ENCODE peak calls at places on chromosomes 6 and 20, in six cellular contexts. R is stomach, D is breast epithelium, K is colonic mucosa, X is transverse colon, C is fibroblast of mammary gland. Q is an unnamed sample.

GRCh38 chr6:26187981-26188635 is 100.9 kb downstream of the HFE start:
- DNase-seq in R (no peak), D (no peak), K (peak), X (peak), C (no peak), Q (no peak)

GRCh38 chr20:40849456-40849855 is 160.4 kb upstream of the MAFB start:
- DNase-seq in R (no peak), D (no peak), K (no peak), X (no peak), C (no peak), Q (no peak)

GRCh38 chr6:88749849-88750248 is 213.6 kb downstream of the RNGTT start:
- DNase-seq in R (no peak), D (no peak), K (no peak), X (no peak), C (peak), Q (no peak)

GRCh38 chr6:130693944-130694343 is 133.3 kb upstream of the SMLR1 start:
- DNase-seq in R (no peak), D (no peak), K (no peak), X (no peak), C (no peak), Q (no peak)

GRCh38 chr20:63536241-63536977 is 767 bp downstream of the PTK6 start:
- DNase-seq in R (peak), D (peak), K (peak), X (peak), C (peak), Q (no peak)

GRCh38 chr6:51025082-51025777 is 206.6 kb downstream of the TFAP2B start:
- DNase-seq in R (no peak), D (no peak), K (no peak), X (no peak), C (peak), Q (no peak)

GRCh38 chr6:136726837-136727557 is 65.3 kb downstream of the MAP3K5 start:
- DNase-seq in R (no peak), D (no peak), K (no peak), X (no peak), C (no peak), Q (no peak)

GRCh38 chr6:136525586-136526195 is 24.5 kb downstream of the MAP7 start:
- DNase-seq in R (no peak), D (no peak), K (no peak), X (no peak), C (no peak), Q (no peak)

GRCh38 chr6:13089296-13089994 is 238.9 kb downstream of the TBC1D7 start:
- DNase-seq in R (no peak), D (no peak), K (no peak), X (no peak), C (peak), Q (no peak)

GRCh38 chr6:88494401-88495140 is 328.4 kb upstream of the CNR1 start:
- DNase-seq in R (no peak), D (no peak), K (no peak), X (no peak), C (no peak), Q (no peak)

GRCh38 chr6:118263929-118264486 is 284.1 kb upstream of the PLN start:
- DNase-seq in R (no peak), D (no peak), K (no peak), X (no peak), C (peak), Q (no peak)

GRCh38 chr6:89475106-89475505 is 42.2 kb downstream of the ANKRD6 start:
- DNase-seq in R (no peak), D (no peak), K (no peak), X (no peak), C (peak), Q (no peak)

GRCh38 chr6:161104966-161105365 is 113.4 kb downstream of the MAP3K4 start:
- DNase-seq in R (no peak), D (no peak), K (no peak), X (no peak), C (peak), Q (no peak)

GRCh38 chr20:53331151-53331973 is 262.3 kb downstream of the ZNF217 start:
- DNase-seq in R (no peak), D (no peak), K (no peak), X (no peak), C (peak), Q (no peak)

GRCh38 chr20:47370214-47370613 is 13.7 kb upstream of the ZMYND8 start:
- DNase-seq in R (no peak), D (no peak), K (no peak), X (no peak), C (no peak), Q (no peak)

GRCh38 chr6:54633601-54634000 is 213.0 kb upstream of the FAM83B start:
- DNase-seq in R (no peak), D (no peak), K (no peak), X (no peak), C (no peak), Q (no peak)

DNA sequence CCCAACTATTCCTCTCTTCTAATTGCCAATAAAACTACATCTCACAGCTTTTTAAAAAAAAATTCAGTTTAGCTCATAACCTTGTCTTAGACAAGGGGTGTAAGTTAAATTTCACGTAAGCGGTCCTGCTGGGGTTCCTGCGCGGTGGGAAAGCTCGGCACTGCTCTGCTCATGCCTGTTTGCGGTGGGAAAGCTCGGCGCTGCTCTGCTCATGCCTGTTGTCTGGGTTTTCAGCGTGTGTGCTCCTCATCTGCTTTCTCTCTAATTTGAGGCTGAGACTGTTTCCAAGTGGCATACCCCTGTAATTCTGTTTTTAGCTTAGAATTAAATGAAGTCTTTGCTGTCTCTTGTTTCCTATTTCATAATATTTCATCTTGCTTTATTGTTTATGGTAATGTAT is 18.6 kb downstream of the ARID1B start:
- DNase-seq in R (no peak), D (no peak), K (no peak), X (no peak), C (no peak), Q (no peak)
- H3K4me3 ChIP-seq in R (peak), D (peak), K (no peak), X (no peak), C (peak), Q (no peak)

GRCh38 chr20:36745234-36745926 is 510 bp downstream of the NDRG3 start:
- DNase-seq in R (peak), D (no peak), K (peak), X (peak), C (no peak), Q (no peak)

GRCh38 chr20:36742558-36742957 is 3.3 kb downstream of the NDRG3 start:
- DNase-seq in R (no peak), D (no peak), K (no peak), X (no peak), C (no peak), Q (no peak)

GRCh38 chr20:36745927-36746659 is at the start of gene NDRG3:
- DNase-seq in R (peak), D (peak), K (peak), X (peak), C (peak), Q (peak)

GRCh38 chr20:36744764-36745191 is 1.1 kb downstream of the NDRG3 start:
- DNase-seq in R (peak), D (no peak), K (no peak), X (no peak), C (peak), Q (no peak)

GRCh38 chr20:36744243-36744642 is 1.6 kb downstream of the NDRG3 start:
- DNase-seq in R (no peak), D (no peak), K (no peak), X (no peak), C (no peak), Q (no peak)
- H3K4me3 ChIP-seq in R (no peak), D (peak), K (no peak), X (no peak), C (no peak), Q (no peak)

DNA sequence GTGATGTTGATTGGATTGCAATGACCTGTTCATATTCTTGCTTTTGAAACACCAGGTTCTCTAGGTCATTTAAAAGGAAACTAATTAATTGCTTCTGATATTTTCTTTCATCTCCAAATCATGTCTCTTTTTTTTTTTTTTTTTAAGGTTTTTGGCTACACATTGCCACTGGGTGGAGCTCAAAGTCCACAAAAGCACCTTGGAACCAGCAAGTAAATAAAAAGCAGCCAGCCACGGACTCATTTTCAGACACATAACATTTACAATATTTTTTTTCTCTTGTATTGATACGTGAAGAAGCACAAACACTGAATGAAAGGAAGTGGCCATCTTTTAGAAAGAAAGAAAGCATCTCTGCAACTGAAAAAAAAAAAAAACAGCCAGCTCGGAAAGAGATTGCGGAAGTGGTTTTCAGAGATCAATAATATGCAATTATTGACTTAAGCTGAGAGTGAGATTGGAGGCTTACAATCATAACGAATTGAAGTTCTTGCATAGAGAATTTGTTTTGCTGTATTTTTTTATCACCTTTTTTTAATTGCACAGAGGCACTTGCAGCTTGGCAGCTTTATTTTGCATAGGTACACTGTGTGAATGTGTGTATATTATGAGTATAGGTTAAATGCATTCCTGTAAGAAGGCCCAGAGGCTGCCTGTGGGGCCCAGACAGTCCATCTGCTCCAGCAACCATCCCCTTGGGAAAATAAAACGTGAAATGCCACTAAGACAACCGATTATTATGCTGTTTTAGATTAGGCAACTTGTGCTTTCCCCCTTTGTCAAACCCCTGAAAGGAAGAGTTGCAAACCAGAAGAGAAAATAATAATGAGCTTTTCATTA is 28.2 kb downstream of the CGA start:
- DNase-seq in R (peak), D (no peak), K (peak), X (peak), C (peak), Q (no peak)
- H3K4me3 ChIP-seq in R (peak), D (peak), K (no peak), X (no peak), C (peak), Q (no peak)

DNA sequence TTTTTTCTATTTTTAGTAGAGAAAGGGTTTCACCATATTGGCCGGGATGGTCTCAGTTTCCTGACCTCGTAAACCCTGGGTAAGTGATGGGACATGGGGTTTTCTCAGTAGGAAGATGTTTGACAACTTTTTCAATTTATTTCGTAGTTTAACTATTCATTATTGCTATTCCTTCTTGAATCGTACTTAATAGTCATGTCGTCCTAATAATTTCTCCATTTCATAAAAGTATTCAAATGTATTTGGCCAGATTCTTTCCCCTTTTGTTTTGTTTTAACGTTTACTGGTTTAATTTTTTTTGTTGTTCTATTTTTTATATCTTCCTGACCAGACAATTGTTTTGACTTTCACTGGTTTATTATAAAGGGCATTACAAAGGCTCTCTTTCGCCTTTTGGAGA is 16.3 kb downstream of the GPX5 start:
- DNase-seq in R (no peak), D (no peak), K (no peak), X (no peak), C (no peak), Q (no peak)
- H3K4me3 ChIP-seq in R (no peak), D (peak), K (no peak), X (no peak), C (no peak), Q (no peak)

GRCh38 chr6:162591517-162591916 is 136.0 kb downstream of the PRKN start:
- DNase-seq in R (no peak), D (no peak), K (no peak), X (no peak), C (no peak), Q (no peak)
- H3K4me3 ChIP-seq in R (no peak), D (no peak), K (no peak), X (no peak), C (no peak), Q (no peak)

GRCh38 chr20:57389695-57390603 is 1.2 kb upstream of the RBM38 start:
- DNase-seq in R (no peak), D (no peak), K (no peak), X (peak), C (no peak), Q (no peak)
- H3K4me3 ChIP-seq in R (peak), D (peak), K (peak), X (no peak), C (peak), Q (no peak)

DNA sequence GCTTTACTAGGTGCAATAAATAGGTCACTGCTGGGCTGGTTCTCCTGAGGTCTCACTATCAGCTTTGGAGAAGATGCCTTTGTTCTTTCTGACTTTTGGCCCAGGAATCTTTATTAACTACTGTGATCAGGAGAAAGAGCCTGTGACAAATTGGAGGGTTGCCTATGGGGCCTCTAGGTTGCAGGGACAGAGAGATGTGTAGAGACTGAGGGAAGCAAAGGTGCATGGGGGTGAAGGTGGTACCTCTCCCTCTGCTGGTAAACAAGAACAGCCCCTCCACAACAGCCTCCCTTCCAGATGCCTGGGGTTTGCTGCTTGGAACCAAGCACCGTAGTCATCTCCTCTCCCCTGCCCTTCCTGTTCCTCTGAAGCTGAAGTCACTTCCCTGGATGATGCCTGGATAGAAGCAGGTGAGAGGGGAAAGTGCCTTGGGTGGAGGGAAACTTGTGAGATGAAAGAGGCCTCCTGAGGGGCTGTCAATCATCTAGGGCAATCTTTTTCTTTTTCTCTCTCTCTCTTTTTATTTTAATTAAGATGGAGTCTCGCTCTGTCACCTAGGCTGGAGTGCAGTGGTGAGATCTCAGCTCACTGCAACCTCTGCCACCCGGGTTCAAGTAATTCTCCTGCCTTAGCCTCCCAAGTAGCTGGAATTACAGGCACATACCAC is 57.4 kb upstream of the DUSP22 start:
- DNase-seq in R (no peak), D (no peak), K (no peak), X (no peak), C (no peak), Q (no peak)
- H3K4me3 ChIP-seq in R (no peak), D (no peak), K (no peak), X (no peak), C (no peak), Q (no peak)

DNA sequence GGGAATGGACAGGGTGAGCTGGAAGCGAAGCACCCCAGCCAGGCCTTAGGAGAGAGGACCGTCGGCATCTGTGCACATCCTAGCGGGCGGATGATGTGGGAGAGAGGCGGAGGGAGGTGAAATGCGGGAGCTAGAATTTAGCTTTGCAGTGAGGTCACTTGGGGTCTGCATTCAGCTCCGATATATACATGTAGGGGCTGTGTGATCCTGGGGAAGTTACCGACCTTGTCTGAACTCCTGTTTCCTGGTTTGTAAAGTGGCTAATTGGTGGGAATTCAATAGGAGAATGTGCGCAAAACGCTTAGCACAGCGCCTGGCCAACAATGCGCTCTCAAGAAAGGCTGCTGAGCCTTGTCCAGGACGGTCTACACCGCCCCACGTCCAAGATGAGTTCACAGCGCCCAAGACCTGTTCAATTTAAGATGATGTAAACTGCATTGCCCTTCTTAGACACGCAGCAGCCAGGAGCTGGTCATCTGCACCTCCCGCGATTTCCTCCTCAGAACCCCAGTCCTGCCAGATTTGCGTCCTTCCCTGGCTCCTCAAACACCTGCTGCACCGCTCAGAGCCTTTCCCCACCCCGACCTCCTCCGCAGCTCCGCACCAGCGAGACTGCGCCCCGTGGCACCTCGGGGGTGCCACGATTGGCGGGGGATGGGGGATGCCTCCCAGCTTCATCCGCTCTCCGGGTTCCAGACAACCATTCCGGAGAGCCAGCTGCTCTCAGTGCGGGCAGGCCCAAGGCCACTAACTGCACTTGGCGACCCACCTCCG is 6.8 kb upstream of the TFAP2A start:
- DNase-seq in R (no peak), D (no peak), K (no peak), X (no peak), C (no peak), Q (no peak)
- H3K4me3 ChIP-seq in R (no peak), D (no peak), K (no peak), X (no peak), C (no peak), Q (no peak)

GRCh38 chr20:56925696-56926101 is 296.6 kb downstream of the TFAP2C start:
- DNase-seq in R (no peak), D (no peak), K (no peak), X (no peak), C (no peak), Q (no peak)
- H3K4me3 ChIP-seq in R (peak), D (peak), K (no peak), X (no peak), C (no peak), Q (no peak)

DNA sequence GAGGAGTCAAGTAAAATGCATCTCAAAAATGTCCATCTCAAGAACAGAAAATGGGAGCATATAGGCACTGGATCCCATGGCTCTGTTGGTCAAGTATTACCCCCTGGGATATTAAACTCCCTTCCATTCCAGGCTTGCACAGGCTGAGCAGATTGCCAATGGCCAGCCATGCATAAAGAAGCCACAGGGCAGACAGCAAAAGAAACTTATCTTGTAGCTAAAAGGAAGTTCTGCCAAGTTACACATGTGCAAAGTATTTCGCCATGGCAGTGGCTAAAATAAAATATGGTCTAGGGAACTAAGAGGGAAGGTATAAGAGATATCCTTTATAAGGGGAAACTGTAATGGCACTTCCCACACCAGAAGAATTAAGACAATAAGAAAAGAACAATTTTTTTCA is 415.6 kb upstream of the BTBD3 start:
- DNase-seq in R (no peak), D (no peak), K (no peak), X (no peak), C (no peak), Q (no peak)
- H3K4me3 ChIP-seq in R (no peak), D (no peak), K (no peak), X (no peak), C (no peak), Q (no peak)

Q was measured in lower leg skin.